ENCODE peak calls at places on chromosomes 16 and 17, in five cellular contexts. E, M, X, H and N are unnamed samples.

GRCh38 chr17:32746698-32747097 is 130.2 kb downstream of the MYO1D start:
- DNase-seq in E (no peak), M (peak; percentile 63), X (no peak), H (no peak), N (no peak)

GRCh38 chr16:85634747-85635544 is 21.8 kb downstream of the GSE1 start:
- DNase-seq in E (no peak), M (no peak), X (no peak), H (peak; percentile 48), N (no peak)

GRCh38 chr16:30458561-30459394 is 13.1 kb upstream of the SEPHS2 start:
- DNase-seq in E (peak; percentile 65), M (no peak), X (peak; percentile 98), H (peak; percentile 52), N (peak; percentile 30)

GRCh38 chr16:66858740-66859396 is 14.7 kb downstream of the CA7 start:
- DNase-seq in E (no peak), M (peak; percentile 70), X (peak; percentile 56), H (peak; percentile 48), N (no peak)

GRCh38 chr16:74999683-75000480 is 1.1 kb downstream of the ZNRF1 start:
- DNase-seq in E (peak; percentile 76), M (peak; percentile 58), X (peak; percentile 70), H (peak; percentile 65), N (peak; percentile 46)

GRCh38 chr16:86590501-86591144 is 12.3 kb downstream of the FOXL1 start:
- DNase-seq in E (no peak), M (peak; percentile 87), X (no peak), H (no peak), N (no peak)

GRCh38 chr17:42878123-42878880 is 22.3 kb upstream of the G6PC1 start:
- DNase-seq in E (no peak), M (no peak), X (no peak), H (peak; percentile 81), N (no peak)

GRCh38 chr17:7042507-7043194 is 1.2 kb downstream of the SLC16A11 start:
- DNase-seq in E (peak; percentile 58), M (no peak), X (no peak), H (no peak), N (no peak)

GRCh38 chr17:73482251-73482661 is 162.0 kb downstream of the SDK2 start:
- DNase-seq in E (no peak), M (no peak), X (peak; percentile 10), H (no peak), N (no peak)

GRCh38 chr17:61806081-61806828 is 57.1 kb downstream of the BRIP1 start:
- DNase-seq in E (no peak), M (peak; percentile 3), X (no peak), H (no peak), N (no peak)

GRCh38 chr17:79354173-79354820 is 256.6 kb downstream of the RBFOX3 start:
- DNase-seq in E (no peak), M (no peak), X (no peak), H (no peak), N (no peak)

GRCh38 chr17:7586673-7587419 is 3.0 kb downstream of the SOX15 start:
- DNase-seq in E (no peak), M (peak; percentile 43), X (no peak), H (peak; percentile 54), N (no peak)

GRCh38 chr16:72068930-72069329 is 5.9 kb downstream of the HPR start:
- DNase-seq in E (no peak), M (no peak), X (no peak), H (no peak), N (no peak)

GRCh38 chr17:50055426-50056216 is at the start of gene ITGA3:
- DNase-seq in E (peak; percentile 45), M (peak; percentile 94), X (peak; percentile 83), H (peak; percentile 89), N (peak; percentile 56)